ENCODE peak calls at places on chromosomes 1 and 21, in five cellular contexts. I is AG08395, C is activated T-cell treated with anti-CD3 and anti-CD28 coated beads for 1 hour, V is T-helper 2 cell, N is transverse colon. H is an unnamed sample.

GRCh38 chr1:29162476-29163138 is 19.1 kb downstream of the SRSF4 start:
- DNase-seq in C (no peak), I (peak), V (no peak), N (peak), H (no peak)

GRCh38 chr1:81337226-81337625 is 463.5 kb upstream of the ADGRL2 start:
- DNase-seq in I (no peak), C (no peak), N (no peak), V (no peak), H (no peak)

GRCh38 chr1:42259059-42259738 is 75.8 kb downstream of the FOXJ3 start:
- DNase-seq in C (no peak), N (no peak), V (no peak), I (peak), H (no peak)

GRCh38 chr1:235781807-235782206 is 84.9 kb downstream of the LYST start:
- DNase-seq in V (no peak), I (no peak), C (no peak), N (no peak), H (no peak)

GRCh38 chr1:204990059-204990664 is 52.9 kb upstream of the CNTN2 start:
- DNase-seq in N (no peak), V (no peak), I (no peak), C (no peak), H (no peak)

GRCh38 chr21:46159390-46159789 is 4.0 kb upstream of the FTCD start:
- DNase-seq in I (no peak), N (peak), C (no peak), V (no peak), H (peak)

GRCh38 chr1:226401407-226402303 is 6.2 kb downstream of the PARP1 start:
- DNase-seq in C (no peak), V (no peak), N (no peak), I (no peak), H (no peak)

GRCh38 chr1:22673486-22674409 is 20.7 kb downstream of the C1QB start:
- DNase-seq in C (no peak), N (peak), V (no peak), I (peak), H (peak)

GRCh38 chr1:45619149-45619921 is 4.5 kb downstream of the CCDC17 start:
- DNase-seq in N (no peak), C (no peak), V (no peak), I (no peak), H (no peak)

GRCh38 chr1:202807367-202807925 is 775 bp downstream of the KDM5B start:
- DNase-seq in I (peak), V (peak), N (peak), C (peak), H (peak)

GRCh38 chr1:10626011-10626731 is 151.4 kb downstream of the PEX14 start:
- DNase-seq in V (no peak), I (no peak), N (no peak), C (no peak), H (no peak)

GRCh38 chr1:97277891-97278662 is 556.5 kb downstream of the PTBP2 start:
- DNase-seq in N (no peak), V (no peak), C (no peak), I (peak), H (no peak)

GRCh38 chr1:172670791-172671190 is 11.9 kb downstream of the FASLG start:
- DNase-seq in I (no peak), C (no peak), V (no peak), N (no peak), H (no peak)

GRCh38 chr1:99869304-99869703 is 19.1 kb downstream of the AGL start:
- DNase-seq in V (no peak), N (no peak), C (no peak), I (peak), H (no peak)

GRCh38 chr1:43978551-43979260 is at the start of gene B4GALT2:
- DNase-seq in C (no peak), N (peak), I (peak), V (no peak), H (peak)

GRCh38 chr21:44916965-44917364 is 3.7 kb downstream of the ITGB2 start:
- DNase-seq in C (no peak), V (no peak), N (no peak), I (no peak), H (no peak)

GRCh38 chr1:43000271-43000670 is 41.6 kb upstream of the SLC2A1 start:
- DNase-seq in V (no peak), C (no peak), N (no peak), I (no peak), H (no peak)

GRCh38 chr1:202112864-202113689 is 9.6 kb upstream of the GPR37L1 start:
- DNase-seq in V (no peak), N (peak), I (peak), C (no peak), H (no peak)

GRCh38 chr21:36330904-36331303 is 10.9 kb downstream of the MORC3 start:
- DNase-seq in V (peak), N (peak), C (peak), I (peak), H (peak)

GRCh38 chr1:232486006-232486405 is 143.9 kb downstream of the SIPA1L2 start:
- DNase-seq in C (no peak), N (no peak), V (no peak), I (peak), H (no peak)

GRCh38 chr1:1088801-1089680 is 14.9 kb upstream of the RNF223 start:
- DNase-seq in V (no peak), I (no peak), C (no peak), N (peak), H (no peak)

GRCh38 chr1:154590756-154591155 is 17.2 kb downstream of the ADAR start:
- DNase-seq in N (no peak), C (no peak), I (no peak), V (no peak), H (no peak)

GRCh38 chr1:155833665-155834295 is 23.2 kb downstream of the GON4L start:
- DNase-seq in C (no peak), N (no peak), I (no peak), V (no peak), H (no peak)

H was measured in Peyer's patch.